ENCODE peak calls at places on chromosome 20, in seven cellular contexts. One of them, this sample, is unnamed.
A peak's percentile ranks its signal among the peaks of the same experiment; 100 is the strongest.

GRCh38 chr20:54723723-54724122 is 248.3 kb downstream of the DOK5 start:
- DNase-seq in GM12878: no peak
- DNase-seq in HepG2: no peak
- DNase-seq in GM12892: no peak
- DNase-seq in spleen: no peak
- DNase-seq in stomach: no peak
- DNase-seq in transverse colon: no peak
- DNase-seq in this sample: no peak

GRCh38 chr20:24838551-24839530 is 110.2 kb upstream of the CST7 start:
- DNase-seq in GM12878: peak; percentile 52
- DNase-seq in spleen: no peak
- DNase-seq in stomach: no peak
- DNase-seq in GM12892: no peak
- DNase-seq in transverse colon: no peak
- DNase-seq in HepG2: no peak
- DNase-seq in this sample: peak; percentile 39

GRCh38 chr20:24148372-24148771 is 159.8 kb upstream of the GGTLC1 start:
- DNase-seq in GM12892: no peak
- DNase-seq in GM12878: peak; percentile 21
- DNase-seq in spleen: no peak
- DNase-seq in transverse colon: peak; percentile 45
- DNase-seq in stomach: no peak
- DNase-seq in HepG2: no peak
- DNase-seq in this sample: no peak

GRCh38 chr20:47662483-47663353 is 122.6 kb downstream of the SULF2 start:
- DNase-seq in HepG2: no peak
- DNase-seq in transverse colon: no peak
- DNase-seq in GM12878: no peak
- DNase-seq in spleen: no peak
- DNase-seq in stomach: no peak
- DNase-seq in GM12892: no peak
- DNase-seq in this sample: no peak

GRCh38 chr20:58251979-58252591 is 23.6 kb upstream of the ANKRD60 start:
- DNase-seq in transverse colon: no peak
- DNase-seq in spleen: no peak
- DNase-seq in GM12878: no peak
- DNase-seq in HepG2: peak; percentile 88
- DNase-seq in GM12892: no peak
- DNase-seq in stomach: no peak
- DNase-seq in this sample: no peak

GRCh38 chr20:3021777-3022176 is 21.6 kb upstream of the GNRH2 start:
- DNase-seq in GM12878: no peak
- DNase-seq in GM12892: no peak
- DNase-seq in stomach: no peak
- DNase-seq in HepG2: no peak
- DNase-seq in transverse colon: no peak
- DNase-seq in spleen: no peak
- DNase-seq in this sample: no peak

GRCh38 chr20:42483694-42484303 is 705.9 kb downstream of the PTPRT start:
- DNase-seq in GM12878: no peak
- DNase-seq in spleen: no peak
- DNase-seq in GM12892: peak; percentile 1
- DNase-seq in HepG2: peak; percentile 32
- DNase-seq in transverse colon: peak; percentile 14
- DNase-seq in stomach: no peak
- DNase-seq in this sample: no peak

GRCh38 chr20:16761305-16761829 is 13.2 kb downstream of the OTOR start:
- DNase-seq in transverse colon: peak; percentile 36
- DNase-seq in GM12892: no peak
- DNase-seq in GM12878: peak; percentile 19
- DNase-seq in HepG2: peak; percentile 77
- DNase-seq in spleen: no peak
- DNase-seq in stomach: peak; percentile 45
- DNase-seq in this sample: peak; percentile 22

GRCh38 chr20:2292711-2293110 is 3.1 kb upstream of the TGM3 start:
- DNase-seq in HepG2: no peak
- DNase-seq in spleen: peak; percentile 83
- DNase-seq in transverse colon: no peak
- DNase-seq in GM12892: no peak
- DNase-seq in GM12878: no peak
- DNase-seq in stomach: no peak
- DNase-seq in this sample: no peak

GRCh38 chr20:39877792-39878191 is 811.2 kb downstream of the MAFB start:
- DNase-seq in transverse colon: no peak
- DNase-seq in GM12878: no peak
- DNase-seq in spleen: no peak
- DNase-seq in HepG2: no peak
- DNase-seq in stomach: no peak
- DNase-seq in GM12892: no peak
- DNase-seq in this sample: no peak

GRCh38 chr20:873875-874607 is 40.5 kb downstream of the FAM110A start:
- DNase-seq in HepG2: no peak
- DNase-seq in transverse colon: no peak
- DNase-seq in GM12892: no peak
- DNase-seq in stomach: no peak
- DNase-seq in GM12878: no peak
- DNase-seq in spleen: peak; percentile 37
- DNase-seq in this sample: no peak

GRCh38 chr20:45322952-45323383 is 14.9 kb upstream of the MATN4 start:
- DNase-seq in GM12878: no peak
- DNase-seq in GM12892: no peak
- DNase-seq in stomach: peak; percentile 70
- DNase-seq in transverse colon: peak; percentile 60
- DNase-seq in HepG2: peak; percentile 86
- DNase-seq in spleen: no peak
- DNase-seq in this sample: no peak

GRCh38 chr20:42635699-42636411 is 553.9 kb downstream of the PTPRT start:
- DNase-seq in transverse colon: no peak
- DNase-seq in stomach: no peak
- DNase-seq in HepG2: no peak
- DNase-seq in GM12878: no peak
- DNase-seq in GM12892: no peak
- DNase-seq in spleen: no peak
- DNase-seq in this sample: no peak

GRCh38 chr20:13525225-13525940 is 113.3 kb downstream of the TASP1 start:
- DNase-seq in HepG2: peak; percentile 68
- DNase-seq in transverse colon: no peak
- DNase-seq in GM12878: no peak
- DNase-seq in spleen: no peak
- DNase-seq in stomach: no peak
- DNase-seq in GM12892: no peak
- DNase-seq in this sample: no peak

GRCh38 chr20:50027611-50028105 is 44.9 kb downstream of the SNAI1 start:
- DNase-seq in spleen: no peak
- DNase-seq in stomach: no peak
- DNase-seq in transverse colon: peak; percentile 25
- DNase-seq in GM12878: no peak
- DNase-seq in HepG2: no peak
- DNase-seq in GM12892: no peak
- DNase-seq in this sample: no peak

GRCh38 chr20:61922411-61922810 is 143.3 kb downstream of the TAF4 start:
- DNase-seq in transverse colon: no peak
- DNase-seq in GM12892: no peak
- DNase-seq in stomach: no peak
- DNase-seq in HepG2: no peak
- DNase-seq in spleen: peak; percentile 31
- DNase-seq in GM12878: no peak
- DNase-seq in this sample: no peak

GRCh38 chr20:62592506-62593177 is 49.7 kb upstream of the SLCO4A1 start:
- DNase-seq in GM12892: no peak
- DNase-seq in spleen: no peak
- DNase-seq in GM12878: no peak
- DNase-seq in stomach: no peak
- DNase-seq in HepG2: no peak
- DNase-seq in transverse colon: no peak
- DNase-seq in this sample: no peak

GRCh38 chr20:54633903-54634302 is 158.5 kb downstream of the DOK5 start:
- DNase-seq in HepG2: no peak
- DNase-seq in transverse colon: no peak
- DNase-seq in stomach: no peak
- DNase-seq in spleen: no peak
- DNase-seq in GM12892: peak; percentile 29
- DNase-seq in GM12878: peak; percentile 84
- DNase-seq in this sample: peak; percentile 37

GRCh38 chr20:38043512-38044300 is 10.2 kb downstream of the RPRD1B start:
- DNase-seq in HepG2: no peak
- DNase-seq in stomach: no peak
- DNase-seq in transverse colon: no peak
- DNase-seq in spleen: no peak
- DNase-seq in GM12892: no peak
- DNase-seq in GM12878: no peak
- DNase-seq in this sample: no peak

DNA sequence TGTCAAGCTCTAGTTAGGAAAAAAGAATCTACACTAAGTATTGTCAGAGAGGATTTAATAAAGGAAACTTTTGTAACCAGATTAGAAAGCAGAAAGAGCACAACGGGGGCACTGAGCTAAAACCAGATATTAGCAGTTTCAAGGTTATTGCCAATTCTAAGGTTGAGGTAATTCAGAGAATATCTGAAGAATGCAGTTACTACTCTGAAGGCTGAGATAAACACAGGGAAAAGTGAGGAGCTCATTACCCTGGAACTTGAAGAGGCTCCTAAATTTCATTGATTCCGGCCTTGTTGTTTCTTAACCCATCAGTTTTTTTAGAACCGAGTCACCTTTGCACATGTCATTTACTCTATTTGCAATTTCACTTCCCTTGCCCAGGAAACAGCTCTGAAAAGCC is 72.4 kb upstream of the BTBD3 start:
- DNase-seq in spleen: no peak
- DNase-seq in HepG2: no peak
- DNase-seq in GM12878: no peak
- DNase-seq in transverse colon: no peak
- DNase-seq in stomach: no peak
- DNase-seq in GM12892: no peak
- DNase-seq in this sample: no peak
- TF ChIP-seq POLR2A in spleen: no peak
- TF ChIP-seq POLR2A in HepG2: no peak
- TF ChIP-seq POLR2A in GM12878: no peak
- TF ChIP-seq POLR2A in transverse colon: no peak
- TF ChIP-seq POLR2A in stomach: no peak
- TF ChIP-seq POLR2A in GM12892: no peak
- TF ChIP-seq POLR2A in this sample: no peak

GRCh38 chr20:22180244-22180643 is 404.1 kb downstream of the FOXA2 start:
- DNase-seq in spleen: no peak
- DNase-seq in transverse colon: no peak
- DNase-seq in HepG2: peak; percentile 16
- DNase-seq in GM12892: no peak
- DNase-seq in GM12878: no peak
- DNase-seq in stomach: no peak
- DNase-seq in this sample: no peak

GRCh38 chr20:22182148-22182547 is 402.2 kb downstream of the FOXA2 start:
- DNase-seq in GM12892: no peak
- DNase-seq in transverse colon: no peak
- DNase-seq in stomach: no peak
- DNase-seq in HepG2: no peak
- DNase-seq in spleen: no peak
- DNase-seq in GM12878: no peak
- DNase-seq in this sample: no peak
- TF ChIP-seq POLR2AphosphoS5 in GM12892: no peak
- TF ChIP-seq POLR2AphosphoS5 in transverse colon: no peak
- TF ChIP-seq POLR2AphosphoS5 in stomach: no peak
- TF ChIP-seq POLR2AphosphoS5 in HepG2: no peak
- TF ChIP-seq POLR2AphosphoS5 in spleen: no peak
- TF ChIP-seq POLR2AphosphoS5 in GM12878: no peak
- TF ChIP-seq POLR2AphosphoS5 in this sample: no peak

GRCh38 chr20:11894072-11894471 is 23.6 kb upstream of the BTBD3 start:
- DNase-seq in GM12892: no peak
- DNase-seq in spleen: no peak
- DNase-seq in GM12878: no peak
- DNase-seq in HepG2: no peak
- DNase-seq in stomach: no peak
- DNase-seq in transverse colon: peak; percentile 41
- DNase-seq in this sample: no peak

GRCh38 chr20:11891081-11891826 is 26.4 kb upstream of the BTBD3 start:
- DNase-seq in GM12878: no peak
- DNase-seq in stomach: peak; percentile 51
- DNase-seq in HepG2: peak; percentile 80
- DNase-seq in GM12892: no peak
- DNase-seq in transverse colon: peak; percentile 50
- DNase-seq in spleen: peak; percentile 81
- DNase-seq in this sample: peak; percentile 11

GRCh38 chr20:11891827-11892521 is 25.7 kb upstream of the BTBD3 start:
- DNase-seq in transverse colon: peak; percentile 62
- DNase-seq in stomach: peak; percentile 64
- DNase-seq in GM12892: no peak
- DNase-seq in GM12878: peak; percentile 17
- DNase-seq in HepG2: peak; percentile 89
- DNase-seq in spleen: no peak
- DNase-seq in this sample: peak; percentile 7

GRCh38 chr20:11888648-11889047 is 29.0 kb upstream of the BTBD3 start:
- DNase-seq in GM12892: no peak
- DNase-seq in stomach: no peak
- DNase-seq in transverse colon: no peak
- DNase-seq in spleen: no peak
- DNase-seq in GM12878: no peak
- DNase-seq in HepG2: no peak
- DNase-seq in this sample: no peak

DNA sequence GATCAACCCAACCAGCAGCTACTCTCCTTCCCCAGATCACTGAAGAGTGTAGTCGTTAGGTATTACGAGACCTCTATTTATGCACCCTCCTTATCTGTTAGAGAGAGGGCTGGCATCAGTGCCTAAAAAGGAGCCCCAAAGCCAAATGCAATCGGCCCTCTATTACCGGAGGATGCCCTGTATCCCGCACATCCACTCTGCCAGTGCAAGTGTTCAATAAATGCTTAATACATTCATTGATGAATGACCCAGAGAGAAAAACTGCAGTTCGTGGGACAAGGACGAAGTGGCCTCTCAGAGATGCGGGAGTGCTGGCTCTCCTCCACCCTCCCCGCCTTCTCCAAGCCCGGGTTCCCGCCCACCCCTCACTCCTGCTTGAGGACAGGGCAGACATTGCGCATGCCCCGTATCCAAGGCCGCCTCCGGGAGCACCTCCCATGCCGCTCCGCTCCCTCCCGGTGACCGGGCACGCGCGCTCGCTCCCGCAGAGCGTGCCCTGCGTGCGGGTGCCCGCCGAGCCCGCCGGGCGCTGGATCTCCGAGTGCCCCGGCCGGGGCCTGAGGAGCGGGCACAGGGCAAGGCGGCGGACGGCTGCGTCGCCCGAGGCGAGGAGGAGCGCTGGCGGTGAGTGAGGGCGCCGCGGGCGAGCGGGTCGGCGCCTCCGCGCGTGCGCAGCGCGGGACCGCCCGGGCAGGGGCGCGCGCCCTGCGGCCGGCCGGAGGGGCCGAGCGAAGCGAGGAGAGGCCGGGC is 27.2 kb upstream of the BTBD3 start:
- DNase-seq in transverse colon: peak; percentile 87
- DNase-seq in HepG2: peak; percentile 92
- DNase-seq in stomach: peak; percentile 91
- DNase-seq in spleen: peak; percentile 92
- DNase-seq in GM12878: peak; percentile 21
- DNase-seq in GM12892: peak; percentile 5
- DNase-seq in this sample: peak; percentile 16
- TF ChIP-seq POLR2A in transverse colon: peak; percentile 20
- TF ChIP-seq POLR2A in HepG2: no peak
- TF ChIP-seq POLR2A in stomach: no peak
- TF ChIP-seq POLR2A in spleen: peak; percentile 22
- TF ChIP-seq POLR2A in GM12878: no peak
- TF ChIP-seq POLR2A in GM12892: no peak
- TF ChIP-seq POLR2A in this sample: no peak

DNA sequence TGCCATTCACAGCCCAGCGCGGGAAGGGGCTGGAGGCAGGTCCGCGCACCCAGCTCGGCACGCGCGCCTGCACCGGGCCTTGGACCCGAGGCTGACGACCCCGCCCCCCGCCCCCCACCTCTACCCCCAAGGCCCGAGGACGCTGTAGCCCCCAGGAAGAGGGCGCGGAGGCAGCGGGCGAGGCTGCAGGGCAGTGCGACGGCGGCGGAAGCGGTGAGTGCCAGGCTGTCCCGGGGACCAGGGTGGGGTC is 1.2 kb downstream of the LIME1 start:
- DNase-seq in stomach: no peak
- DNase-seq in GM12892: no peak
- DNase-seq in HepG2: peak; percentile 60
- DNase-seq in GM12878: no peak
- DNase-seq in transverse colon: no peak
- DNase-seq in spleen: no peak
- DNase-seq in this sample: no peak
- TF ChIP-seq POLR2AphosphoS5 in stomach: no peak
- TF ChIP-seq POLR2AphosphoS5 in GM12892: no peak
- TF ChIP-seq POLR2AphosphoS5 in HepG2: no peak
- TF ChIP-seq POLR2AphosphoS5 in GM12878: no peak
- TF ChIP-seq POLR2AphosphoS5 in transverse colon: no peak
- TF ChIP-seq POLR2AphosphoS5 in spleen: no peak
- TF ChIP-seq POLR2AphosphoS5 in this sample: no peak

This sample was measured in GM12891.